ENCODE peak calls at places on chromosomes 6 and 20, in nine cellular contexts. T is adrenal gland; B is left ventricle myocardium inferior; F is cardiac muscle cell; I is right cardiac atrium; G is HCT116; E is CD4-positive, alpha-beta T cell; Q is fibroblast of lung; L is aorta. H is an unnamed sample.

GRCh38 chr6:37289931-37290330 is 32.0 kb upstream of the TMEM217 start:
- DNase-seq in G (no peak), E (no peak), T (no peak), B (no peak), Q (no peak), I (no peak), L (no peak), F (no peak), H (peak; percentile 17)

GRCh38 chr20:3710703-3711417 is 1.5 kb downstream of the SIGLEC1 start:
- DNase-seq in I (peak; percentile 72), B (peak; percentile 83), G (peak; percentile 16), T (peak; percentile 77), Q (peak; percentile 48), F (peak; percentile 64), E (peak; percentile 60), L (peak; percentile 94), H (peak; percentile 56)

GRCh38 chr6:37516920-37517405 is 17.3 kb upstream of the CCDC167 start:
- DNase-seq in G (no peak), E (no peak), F (no peak), L (no peak), Q (no peak), T (no peak), B (no peak), I (no peak), H (no peak)

GRCh38 chr20:1757606-1758507 is 100.3 kb upstream of the SIRPG start:
- DNase-seq in L (no peak), E (no peak), I (no peak), F (no peak), T (no peak), G (no peak), Q (no peak), B (no peak), H (no peak)

GRCh38 chr6:15061176-15061575 is 184.7 kb upstream of the JARID2 start:
- DNase-seq in I (no peak), G (no peak), T (peak; percentile 21), L (no peak), B (no peak), F (no peak), E (no peak), Q (no peak), H (no peak)

GRCh38 chr6:168032383-168032760 is 34.9 kb downstream of the KIF25 start:
- DNase-seq in B (no peak), I (no peak), Q (peak; percentile 58), F (peak; percentile 85), T (no peak), E (no peak), G (no peak), L (no peak), H (no peak)

GRCh38 chr6:111683126-111683525 is 77.4 kb upstream of the TRAF3IP2 start:
- DNase-seq in E (no peak), B (no peak), I (peak; percentile 56), Q (peak; percentile 44), L (no peak), F (no peak), G (no peak), T (no peak), H (no peak)

GRCh38 chr6:115783402-115784061 is 277.2 kb downstream of the FRK start:
- DNase-seq in T (peak; percentile 34), E (no peak), F (peak; percentile 44), I (peak; percentile 58), B (no peak), Q (peak; percentile 1), L (peak; percentile 60), G (no peak), H (no peak)

GRCh38 chr6:26501482-26501986 is 1.4 kb downstream of the BTN1A1 start:
- DNase-seq in E (peak; percentile 15), G (no peak), L (peak; percentile 85), F (peak; percentile 30), T (peak; percentile 34), Q (peak; percentile 14), I (peak; percentile 30), B (peak; percentile 27), H (peak; percentile 9)

GRCh38 chr6:154071236-154071635 is 32.2 kb downstream of the OPRM1 start:
- DNase-seq in F (no peak), B (no peak), Q (no peak), L (no peak), E (no peak), I (no peak), T (no peak), G (no peak), H (no peak)

GRCh38 chr20:29878777-29879442 is 1378.6 kb upstream of the DEFB115 start:
- DNase-seq in L (peak; percentile 81), F (no peak), I (peak; percentile 8), Q (no peak), E (no peak), B (no peak), T (peak; percentile 21), G (no peak), H (no peak)

GRCh38 chr6:47536816-47537401 is 59.3 kb downstream of the CD2AP start:
- DNase-seq in T (no peak), E (no peak), I (no peak), G (no peak), F (no peak), L (no peak), Q (no peak), B (no peak), H (no peak)

GRCh38 chr20:50445367-50446151 is 64.6 kb upstream of the PTPN1 start:
- DNase-seq in T (no peak), Q (no peak), G (no peak), E (no peak), L (peak; percentile 22), B (no peak), I (no peak), F (no peak), H (no peak)

GRCh38 chr6:81614292-81614691 is 138.2 kb downstream of the TENT5A start:
- DNase-seq in T (no peak), L (no peak), E (no peak), I (no peak), G (no peak), B (no peak), Q (peak; percentile 15), F (peak; percentile 65), H (no peak)

GRCh38 chr6:116472710-116473109 is 11.5 kb downstream of the CALHM6 start:
- DNase-seq in I (no peak), T (no peak), E (no peak), B (no peak), Q (no peak), F (no peak), L (no peak), G (no peak), H (no peak)

GRCh38 chr6:136483906-136484305 is 66.3 kb downstream of the MAP7 start:
- DNase-seq in E (no peak), I (no peak), F (no peak), L (no peak), Q (no peak), B (no peak), T (no peak), G (no peak), H (no peak)

GRCh38 chr20:60427516-60427915 is 469.3 kb downstream of the CDH26 start:
- DNase-seq in I (no peak), E (no peak), L (no peak), F (no peak), Q (no peak), G (no peak), B (no peak), T (no peak), H (no peak)

GRCh38 chr20:60428651-60429050 is 470.4 kb downstream of the CDH26 start:
- DNase-seq in E (no peak), Q (no peak), L (no peak), T (no peak), G (no peak), F (no peak), B (no peak), I (no peak), H (no peak)

GRCh38 chr20:60431349-60431748 is 473.1 kb downstream of the CDH26 start:
- DNase-seq in E (no peak), I (no peak), T (no peak), Q (no peak), L (no peak), B (no peak), G (no peak), F (no peak), H (no peak)

GRCh38 chr20:60430516-60431001 is 472.3 kb downstream of the CDH26 start:
- DNase-seq in Q (no peak), T (no peak), F (no peak), L (no peak), B (no peak), I (no peak), E (no peak), G (no peak), H (no peak)
- H3K27ac ChIP-seq in Q (no peak overlapping the region), T (no peak overlapping the region), F (no peak overlapping the region), L (no peak overlapping the region), B (no peak overlapping the region), I (no peak overlapping the region), E (no peak overlapping the region), G (no peak overlapping the region), H (no peak overlapping the region)

GRCh38 chr6:157599191-157599590 is 218.2 kb downstream of the ZDHHC14 start:
- DNase-seq in F (no peak), Q (no peak), B (no peak), I (no peak), T (no peak), L (no peak), E (no peak), G (no peak), H (no peak)
- H3K27ac ChIP-seq in F (no peak overlapping the region), Q (no peak overlapping the region), B (no peak overlapping the region), I (no peak overlapping the region), T (no peak overlapping the region), L (no peak overlapping the region), E (no peak overlapping the region), G (no peak overlapping the region), H (no peak overlapping the region)

DNA sequence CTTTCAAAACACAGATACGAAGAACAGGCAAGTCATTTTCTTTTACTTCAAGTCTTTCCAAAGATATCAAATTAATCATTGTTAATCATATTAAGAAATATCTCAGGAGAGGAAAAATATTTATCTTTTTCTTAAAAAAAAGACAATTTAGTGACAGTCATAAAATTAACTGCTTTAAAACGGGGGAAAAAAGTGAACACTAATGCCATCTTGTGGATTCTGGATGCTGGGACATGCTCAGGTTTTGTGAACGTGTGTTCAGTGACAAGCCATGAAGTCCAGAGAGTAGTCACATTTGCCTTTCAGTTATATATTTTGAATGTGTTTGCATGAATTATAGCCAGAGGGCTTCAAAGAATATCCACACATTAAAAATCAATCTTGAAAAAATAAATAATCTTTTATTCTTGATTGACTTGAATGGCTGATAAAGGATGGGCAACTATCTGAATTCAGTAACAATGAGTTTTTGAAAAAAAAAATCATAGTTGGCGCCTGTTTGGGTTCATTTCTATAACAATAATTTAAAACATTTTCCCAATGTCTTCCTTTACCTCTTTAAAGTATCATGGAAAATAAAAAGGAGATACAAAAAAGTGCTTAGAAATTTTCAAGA is 74.7 kb upstream of the NOX3 start:
- DNase-seq in T (no peak), Q (peak; percentile 67), F (peak; percentile 68), B (no peak), I (no peak), L (no peak), E (no peak), G (peak; percentile 27), H (no peak)
- H3K27ac ChIP-seq in T (peak overlapping the region; percentile 60), Q (peak overlapping the region; percentile 73), F (no peak overlapping the region), B (no peak overlapping the region), I (no peak overlapping the region), L (no peak overlapping the region), E (no peak overlapping the region), G (no peak overlapping the region), H (no peak overlapping the region)

DNA sequence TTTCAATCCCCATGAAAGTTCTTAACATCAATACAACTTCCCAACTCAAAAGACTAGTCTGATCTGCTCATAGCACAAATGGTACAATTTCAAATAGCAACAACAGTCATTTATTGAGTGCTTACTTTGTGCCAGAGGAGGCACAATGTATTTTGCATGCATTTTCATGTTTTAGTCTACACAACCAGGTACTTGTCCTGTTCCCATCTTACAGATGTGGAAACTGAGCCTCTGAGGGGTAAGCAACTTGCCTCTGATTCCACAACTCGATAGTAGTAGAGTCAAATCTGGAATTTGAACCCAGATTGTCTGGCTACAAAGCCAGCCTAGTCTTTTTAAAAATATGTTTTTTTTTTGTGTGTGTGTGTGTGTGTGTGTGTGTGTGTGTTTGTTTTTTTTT is 45.6 kb upstream of the TBC1D7 start:
- DNase-seq in L (no peak), Q (no peak), G (no peak), I (no peak), E (no peak), T (no peak), B (no peak), F (no peak), H (no peak)
- H3K27ac ChIP-seq in L (no peak overlapping the region), Q (no peak overlapping the region), G (no peak overlapping the region), I (no peak overlapping the region), E (no peak overlapping the region), T (no peak overlapping the region), B (peak overlapping the region; percentile 40), F (no peak overlapping the region), H (no peak overlapping the region)